ENCODE peak calls at places on chromosomes 12 and 14, in six cellular contexts. W is HL-60, Q is neural progenitor cell, N is HepG2, P is IMR-90, O is body of pancreas. E is an unnamed sample.

GRCh38 chr14:36068777-36069534 is 107.6 kb downstream of the PTCSC3 start:
- DNase-seq in W (no peak), Q (no peak), N (no peak), P (peak; percentile 21), O (no peak), E (no peak)

GRCh38 chr12:51591020-51591901 is at the start of gene SCN8A:
- DNase-seq in W (peak; percentile 28), Q (peak; percentile 95), N (no peak), P (peak; percentile 56), O (peak; percentile 31), E (peak; percentile 70)

GRCh38 chr12:107670999-107671643 is 14.5 kb upstream of the PWP1 start:
- DNase-seq in W (peak; percentile 43), Q (peak; percentile 70), N (peak; percentile 33), P (peak; percentile 7), O (peak; percentile 24), E (no peak)

GRCh38 chr12:98296462-98297079 is 218.8 kb upstream of the TMPO start:
- DNase-seq in W (no peak), Q (peak; percentile 48), N (no peak), P (no peak), O (no peak), E (no peak)

GRCh38 chr14:44846232-44846824 is 115.4 kb downstream of the KLHL28 start:
- DNase-seq in W (no peak), Q (peak; percentile 59), N (peak; percentile 27), P (peak; percentile 55), O (no peak), E (no peak)

GRCh38 chr12:7495136-7495535 is 8.4 kb downstream of the CD163 start:
- DNase-seq in W (no peak), Q (no peak), N (no peak), P (no peak), O (no peak), E (no peak)

GRCh38 chr12:45182511-45182910 is 33.4 kb upstream of the ANO6 start:
- DNase-seq in W (no peak), Q (no peak), N (no peak), P (no peak), O (no peak), E (no peak)

GRCh38 chr12:92502417-92503028 is 200.3 kb upstream of the PLEKHG7 start:
- DNase-seq in W (peak; percentile 35), Q (no peak), N (peak; percentile 24), P (no peak), O (peak; percentile 33), E (no peak)

GRCh38 chr14:89598548-89599186 is 181.6 kb upstream of the FOXN3 start:
- DNase-seq in W (no peak), Q (no peak), N (peak; percentile 13), P (peak; percentile 38), O (no peak), E (no peak)

GRCh38 chr14:80390911-80391310 is 179.6 kb upstream of the DIO2 start:
- DNase-seq in W (no peak), Q (peak; percentile 31), N (no peak), P (peak; percentile 51), O (no peak), E (no peak)

GRCh38 chr12:69007166-69007857 is 74.3 kb upstream of the CPM start:
- DNase-seq in W (no peak), Q (peak; percentile 73), N (no peak), P (peak; percentile 97), O (no peak), E (peak; percentile 40)

GRCh38 chr14:93984987-93985410 is 8.6 kb upstream of the ASB2 start:
- DNase-seq in W (no peak), Q (peak; percentile 65), N (peak; percentile 77), P (peak; percentile 91), O (peak; percentile 43), E (no peak)

GRCh38 chr12:103809154-103809553 is 31.9 kb downstream of the NT5DC3 start:
- DNase-seq in W (no peak), Q (no peak), N (no peak), P (no peak), O (no peak), E (no peak)

GRCh38 chr12:8697120-8697475 is 693 bp upstream of the RIMKLB start:
- DNase-seq in W (no peak), Q (peak; percentile 70), N (no peak), P (peak; percentile 27), O (no peak), E (peak; percentile 64)

GRCh38 chr12:124599074-124599999 is 31.9 kb upstream of the NCOR2 start:
- DNase-seq in W (no peak), Q (no peak), N (no peak), P (peak; percentile 45), O (no peak), E (no peak)

GRCh38 chr12:110339184-110339952 is 58.3 kb downstream of the ATP2A2 start:
- DNase-seq in W (no peak), Q (no peak), N (no peak), P (no peak), O (no peak), E (no peak)

GRCh38 chr14:105126126-105126969 is 42.2 kb downstream of the JAG2 start:
- DNase-seq in W (no peak), Q (no peak), N (peak; percentile 35), P (no peak), O (no peak), E (no peak)

GRCh38 chr12:67434653-67435375 is 165.7 kb downstream of the CAND1 start:
- DNase-seq in W (no peak), Q (no peak), N (peak; percentile 46), P (peak; percentile 99), O (no peak), E (peak; percentile 46)

GRCh38 chr12:54126696-54127537 is 61.9 kb downstream of the SMUG1 start:
- DNase-seq in W (no peak), Q (peak; percentile 66), N (no peak), P (no peak), O (peak; percentile 26), E (peak; percentile 77)

GRCh38 chr14:95609398-95609990 is 74.6 kb downstream of the GLRX5 start:
- DNase-seq in W (no peak), Q (peak; percentile 82), N (peak; percentile 39), P (peak; percentile 23), O (peak; percentile 69), E (no peak)

GRCh38 chr12:34218193-34219045 is 196.1 kb downstream of the ALG10 start:
- DNase-seq in W (peak; percentile 32), Q (peak; percentile 65), N (peak; percentile 64), P (peak; percentile 34), O (peak; percentile 78), E (peak; percentile 77)

DNA sequence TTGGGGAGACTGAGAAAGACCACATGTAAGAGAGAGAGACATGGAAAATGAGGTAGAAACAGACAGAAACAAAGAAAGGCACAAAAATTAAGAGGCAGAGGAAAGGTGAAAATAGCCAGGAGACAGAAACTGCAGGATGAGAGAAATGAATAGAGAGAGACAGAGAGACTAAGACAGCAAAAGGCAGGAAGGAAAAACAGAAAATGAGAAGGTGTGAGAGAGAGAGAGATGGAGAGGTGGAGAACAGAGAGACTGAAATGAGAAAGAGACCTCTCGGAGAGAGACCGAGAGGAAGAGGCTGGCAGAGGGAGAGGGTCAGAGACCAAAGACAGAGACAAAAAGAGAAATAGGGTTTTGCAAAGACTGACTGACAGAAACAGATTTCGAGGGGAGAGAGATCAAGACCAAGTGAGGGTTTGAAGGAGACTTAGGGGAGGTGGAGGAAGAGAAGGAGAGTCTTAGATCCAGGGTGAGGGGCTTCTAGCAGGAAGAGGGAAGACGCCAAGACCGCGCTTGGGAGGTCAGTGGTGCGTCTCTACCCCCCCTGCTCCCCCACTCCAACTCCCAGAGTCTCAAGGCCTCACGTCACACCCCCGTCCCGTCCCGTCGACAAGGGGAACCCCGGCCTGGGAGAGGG is 1.1 kb upstream of the AQP5 start:
- DNase-seq in W (no peak), Q (no peak), N (no peak), P (no peak), O (no peak), E (no peak)
- H3K4me3 ChIP-seq in W (no peak overlapping the region), Q (peak overlapping the region; percentile 41), N (no peak overlapping the region), P (no peak overlapping the region), O (no peak overlapping the region), E (peak overlapping the region; percentile 55)

DNA sequence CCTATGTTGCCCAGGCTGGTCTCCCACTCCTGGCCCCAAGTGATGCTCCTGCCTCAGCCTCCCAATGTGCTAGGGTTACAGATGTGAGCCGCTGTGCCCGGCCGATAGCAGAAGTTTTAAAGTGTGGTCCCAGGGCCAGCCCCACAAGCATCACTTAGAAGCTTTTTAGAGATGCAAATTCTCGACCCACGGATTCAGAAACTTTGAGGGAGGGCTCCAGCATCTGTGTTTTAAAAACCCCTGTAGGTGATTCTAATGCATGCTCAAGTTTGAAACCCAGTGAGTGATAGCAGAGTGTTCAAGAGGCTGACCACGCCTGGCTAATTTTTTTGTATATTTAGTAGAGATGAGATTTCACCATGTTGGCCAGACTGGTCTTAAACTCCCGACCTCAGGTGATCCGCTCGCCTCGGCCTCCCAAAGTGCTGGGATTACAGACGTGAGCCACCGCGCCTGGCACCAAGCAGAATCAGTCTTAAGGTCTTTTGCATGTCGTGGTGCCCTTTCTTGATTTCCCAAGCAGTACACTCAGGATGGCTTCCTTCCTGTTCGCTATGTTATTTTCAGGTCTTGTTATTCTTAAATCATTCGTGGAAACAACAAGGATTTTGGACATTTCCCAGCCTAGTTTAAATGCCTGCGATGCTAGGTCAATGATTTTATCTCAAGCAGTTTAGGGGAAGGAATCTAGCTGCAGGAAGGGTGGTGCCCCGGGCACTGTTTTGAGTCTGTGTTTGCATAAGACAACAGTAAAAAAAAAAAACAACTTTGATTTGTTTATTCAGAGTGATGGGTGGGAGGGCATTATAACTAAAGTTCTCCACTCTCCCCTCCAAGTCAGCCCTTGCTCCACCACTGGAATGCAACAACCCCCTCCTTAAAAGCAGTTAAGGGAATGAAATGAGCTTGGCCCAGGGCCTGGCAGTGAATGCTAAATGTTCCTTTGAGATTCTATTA is 9.2 kb upstream of the RILPL2 start:
- DNase-seq in W (no peak), Q (no peak), N (no peak), P (peak; percentile 40), O (no peak), E (peak; percentile 73)
- H3K27ac ChIP-seq in W (peak overlapping the region; percentile 34), Q (no peak overlapping the region), N (no peak overlapping the region), P (peak overlapping the region; percentile 70), O (peak overlapping the region; percentile 54), E (peak overlapping the region; percentile 88)

GRCh38 chr12:25058012-25058411 is 109.1 kb upstream of the BCAT1 start:
- DNase-seq in W (no peak), Q (no peak), N (no peak), P (no peak), O (no peak), E (no peak)

GRCh38 chr12:25054783-25055144 is 105.9 kb upstream of the BCAT1 start:
- DNase-seq in W (no peak), Q (no peak), N (no peak), P (peak; percentile 66), O (peak; percentile 24), E (no peak)

GRCh38 chr12:25056486-25057130 is 107.7 kb upstream of the BCAT1 start:
- DNase-seq in W (no peak), Q (no peak), N (no peak), P (no peak), O (no peak), E (no peak)

GRCh38 chr12:25056011-25056410 is 107.1 kb upstream of the BCAT1 start:
- DNase-seq in W (no peak), Q (no peak), N (no peak), P (no peak), O (peak; percentile 52), E (no peak)

GRCh38 chr12:25058619-25059018 is 109.7 kb upstream of the BCAT1 start:
- DNase-seq in W (no peak), Q (no peak), N (no peak), P (no peak), O (no peak), E (no peak)
- H3K4me3 ChIP-seq in W (no peak overlapping the region), Q (no peak overlapping the region), N (no peak overlapping the region), P (no peak overlapping the region), O (no peak overlapping the region), E (no peak overlapping the region)

DNA sequence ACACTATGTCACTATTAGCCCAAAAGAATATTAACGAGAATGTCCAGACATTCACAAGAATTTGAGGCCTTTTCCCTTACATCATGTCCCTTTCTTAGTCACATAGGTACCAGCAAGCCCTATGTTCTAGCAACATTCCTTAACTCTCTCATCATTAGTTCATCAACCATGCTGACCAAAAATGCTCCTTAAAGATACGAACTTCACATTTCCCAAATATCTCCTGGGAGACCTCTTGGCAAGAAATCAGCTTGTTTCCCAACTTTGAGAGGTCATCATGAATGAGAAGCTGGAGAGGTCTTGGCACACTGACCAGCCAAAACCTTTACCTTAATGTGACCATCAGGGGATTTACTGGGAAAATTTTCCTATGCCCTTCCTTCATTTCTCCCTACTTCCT is 4.6 kb downstream of the SALL2 start:
- DNase-seq in W (no peak), Q (no peak), N (no peak), P (peak; percentile 57), O (no peak), E (no peak)
- H3K27ac ChIP-seq in W (no peak overlapping the region), Q (peak overlapping the region; percentile 76), N (no peak overlapping the region), P (no peak overlapping the region), O (no peak overlapping the region), E (no peak overlapping the region)

E was measured in right cardiac atrium.